ENCODE peak calls at places on chromosomes 2 and 18, in ten cellular contexts. H, M, Q, Z, I, O, N, Y, A and E are unnamed samples.

GRCh38 chr2:20350105-20350712 is 435 bp downstream of the PUM2 start:
- DNase-seq in H (peak), M (peak), Q (peak), Z (peak), I (peak), O (no peak), N (no peak), Y (peak), A (no peak), E (peak)

GRCh38 chr2:206989306-206989705 is 50.0 kb downstream of the CPO start:
- DNase-seq in H (no peak), M (peak), Q (peak), Z (peak), I (peak), O (no peak), N (peak), Y (peak), A (no peak), E (peak)

GRCh38 chr2:217837001-217837491 is 165.7 kb downstream of the TNS1 start:
- DNase-seq in H (peak), M (peak), Q (peak), Z (peak), I (peak), O (no peak), N (no peak), Y (peak), A (peak), E (peak)

GRCh38 chr2:27587025-27587424 is 4.2 kb downstream of the ZNF512 start:
- DNase-seq in H (no peak), M (no peak), Q (no peak), Z (no peak), I (no peak), O (no peak), N (no peak), Y (no peak), A (no peak), E (no peak)

GRCh38 chr18:48902023-48902855 is 48.5 kb downstream of the SMAD7 start:
- DNase-seq in H (peak), M (peak), Q (peak), Z (peak), I (no peak), O (peak), N (peak), Y (peak), A (no peak), E (peak)

GRCh38 chr2:48574353-48575290 is 43.0 kb upstream of the GTF2A1L start:
- DNase-seq in H (no peak), M (no peak), Q (no peak), Z (no peak), I (no peak), O (no peak), N (no peak), Y (no peak), A (no peak), E (no peak)

GRCh38 chr2:40457846-40458245 is 6.0 kb upstream of the SLC8A1 start:
- DNase-seq in H (no peak), M (no peak), Q (no peak), Z (no peak), I (no peak), O (no peak), N (no peak), Y (no peak), A (no peak), E (no peak)

GRCh38 chr2:178331474-178332431 is 119.2 kb downstream of the PRKRA start:
- DNase-seq in H (no peak), M (no peak), Q (no peak), Z (no peak), I (no peak), O (no peak), N (no peak), Y (no peak), A (no peak), E (no peak)

GRCh38 chr2:239002960-239003932 is 155.4 kb downstream of the TWIST2 start:
- DNase-seq in H (peak), M (no peak), Q (no peak), Z (peak), I (no peak), O (no peak), N (peak), Y (no peak), A (no peak), E (peak)

GRCh38 chr2:24491626-24492282 is 700 bp downstream of the NCOA1 start:
- DNase-seq in H (peak), M (peak), Q (peak), Z (peak), I (peak), O (no peak), N (peak), Y (peak), A (no peak), E (peak)

GRCh38 chr2:24494415-24494814 is 3.4 kb downstream of the NCOA1 start:
- DNase-seq in H (no peak), M (no peak), Q (no peak), Z (no peak), I (no peak), O (no peak), N (no peak), Y (no peak), A (no peak), E (no peak)

GRCh38 chr2:24490674-24491625 is at the start of gene NCOA1:
- DNase-seq in H (peak), M (peak), Q (peak), Z (peak), I (peak), O (peak), N (peak), Y (peak), A (peak), E (peak)

GRCh38 chr2:24493713-24494112 is 2.7 kb downstream of the NCOA1 start:
- DNase-seq in H (no peak), M (no peak), Q (no peak), Z (no peak), I (no peak), O (no peak), N (no peak), Y (no peak), A (no peak), E (no peak)

GRCh38 chr2:24492283-24493272 is 1.5 kb downstream of the NCOA1 start:
- DNase-seq in H (no peak), M (no peak), Q (no peak), Z (no peak), I (no peak), O (no peak), N (no peak), Y (no peak), A (no peak), E (peak)
- H3K27ac ChIP-seq in H (peak), M (peak), Q (peak), Z (no peak), I (no peak), O (no peak), N (no peak), Y (peak), A (peak), E (no peak)

GRCh38 chr2:119494163-119494790 is 30.0 kb downstream of the SCTR start:
- DNase-seq in H (no peak), M (no peak), Q (no peak), Z (no peak), I (no peak), O (no peak), N (no peak), Y (no peak), A (no peak), E (peak)
- H3K27ac ChIP-seq in H (no peak), M (no peak), Q (peak), Z (no peak), I (no peak), O (no peak), N (no peak), Y (no peak), A (no peak), E (no peak)

GRCh38 chr18:9428301-9428706 is 47.0 kb upstream of the RALBP1 start:
- DNase-seq in H (peak), M (no peak), Q (no peak), Z (no peak), I (no peak), O (no peak), N (no peak), Y (peak), A (no peak), E (no peak)
- H3K27ac ChIP-seq in H (no peak), M (no peak), Q (no peak), Z (no peak), I (no peak), O (no peak), N (no peak), Y (peak), A (no peak), E (no peak)

GRCh38 chr2:36596397-36596796 is 1.6 kb downstream of the FEZ2 start:
- DNase-seq in H (no peak), M (no peak), Q (no peak), Z (no peak), I (peak), O (no peak), N (no peak), Y (no peak), A (no peak), E (no peak)

GRCh38 chr2:36597532-36598377 is at the start of gene FEZ2:
- DNase-seq in H (peak), M (peak), Q (peak), Z (peak), I (peak), O (peak), N (peak), Y (peak), A (peak), E (peak)

GRCh38 chr2:36597003-36597531 is 901 bp downstream of the FEZ2 start:
- DNase-seq in H (no peak), M (no peak), Q (no peak), Z (no peak), I (no peak), O (no peak), N (no peak), Y (no peak), A (no peak), E (no peak)

GRCh38 chr2:36589230-36589630 is 8.7 kb downstream of the FEZ2 start:
- DNase-seq in H (no peak), M (no peak), Q (no peak), Z (no peak), I (no peak), O (no peak), N (no peak), Y (no peak), A (no peak), E (no peak)

GRCh38 chr2:36594849-36595248 is 3.1 kb downstream of the FEZ2 start:
- DNase-seq in H (no peak), M (no peak), Q (no peak), Z (no peak), I (peak), O (no peak), N (no peak), Y (no peak), A (no peak), E (no peak)
- H3K27ac ChIP-seq in H (peak), M (no peak), Q (no peak), Z (no peak), I (no peak), O (no peak), N (no peak), Y (no peak), A (no peak), E (no peak)

DNA sequence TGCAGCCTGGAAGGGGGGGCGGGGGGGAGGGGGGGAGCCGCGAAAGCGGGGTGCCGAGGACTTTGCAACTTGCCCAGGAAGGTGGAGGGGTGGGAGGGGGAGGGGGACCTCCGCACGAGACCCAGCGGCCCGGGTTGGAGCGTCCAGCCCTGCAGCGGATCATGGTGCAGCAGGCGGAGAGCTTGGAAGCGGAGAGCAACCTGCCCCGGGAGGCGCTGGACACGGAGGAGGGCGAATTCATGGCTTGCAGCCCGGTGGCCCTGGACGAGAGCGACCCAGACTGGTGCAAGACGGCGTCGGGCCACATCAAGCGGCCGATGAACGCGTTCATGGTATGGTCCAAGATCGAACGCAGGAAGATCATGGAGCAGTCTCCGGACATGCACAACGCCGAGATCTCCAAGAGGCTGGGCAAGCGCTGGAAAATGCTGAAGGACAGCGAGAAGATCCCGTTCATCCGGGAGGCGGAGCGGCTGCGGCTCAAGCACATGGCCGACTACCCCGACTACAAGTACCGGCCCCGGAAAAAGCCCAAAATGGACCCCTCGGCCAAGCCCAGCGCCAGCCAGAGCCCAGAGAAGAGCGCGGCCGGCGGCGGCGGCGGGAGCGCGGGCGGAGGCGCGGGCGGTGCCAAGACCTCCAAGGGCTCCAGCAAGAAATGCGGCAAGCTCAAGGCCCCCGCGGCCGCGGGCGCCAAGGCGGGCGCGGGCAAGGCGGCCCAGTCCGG is 540 bp downstream of the SOX11 start:
- DNase-seq in H (no peak), M (no peak), Q (no peak), Z (no peak), I (no peak), O (no peak), N (no peak), Y (no peak), A (no peak), E (peak)
- H3K27ac ChIP-seq in H (peak), M (no peak), Q (peak), Z (no peak), I (no peak), O (no peak), N (no peak), Y (no peak), A (no peak), E (peak)

DNA sequence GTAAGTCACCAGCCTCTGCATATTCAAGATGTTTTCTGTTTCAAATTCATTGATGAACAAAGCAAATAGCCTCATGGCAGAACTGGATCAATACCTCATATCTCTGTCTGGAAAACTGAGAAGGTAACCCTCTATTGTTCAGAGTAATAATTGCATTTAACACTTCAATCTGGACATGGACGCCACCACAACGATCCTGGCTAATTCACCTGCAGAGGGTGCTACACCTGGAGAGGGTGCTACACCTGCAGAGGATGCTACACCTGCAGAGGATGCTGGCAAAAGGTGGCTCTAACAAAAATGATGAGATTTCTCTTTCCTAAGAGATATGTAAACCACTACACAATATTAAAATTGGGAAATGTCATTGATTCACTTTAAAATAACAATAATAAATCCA is 183.1 kb upstream of the HNRNPA3 start:
- DNase-seq in H (no peak), M (no peak), Q (no peak), Z (no peak), I (no peak), O (no peak), N (no peak), Y (no peak), A (no peak), E (peak)
- H3K27ac ChIP-seq in H (no peak), M (no peak), Q (no peak), Z (no peak), I (no peak), O (no peak), N (no peak), Y (no peak), A (no peak), E (no peak)

DNA sequence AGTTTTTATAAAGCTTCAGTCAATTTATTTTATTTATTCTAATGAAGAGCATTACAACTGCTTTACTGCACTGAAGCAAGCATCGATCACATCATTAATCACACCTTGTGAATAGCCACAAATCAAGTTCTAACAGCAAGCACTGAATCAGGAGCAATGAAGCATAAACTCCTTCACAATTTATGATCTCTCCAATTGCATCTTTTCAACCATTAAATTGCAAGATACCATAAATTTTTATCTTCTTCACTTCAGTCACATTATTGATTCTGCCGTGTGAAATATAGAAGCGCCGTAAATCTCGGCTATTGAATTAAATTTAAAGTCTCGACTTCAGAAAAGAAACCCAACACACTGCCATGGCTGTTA is 298.7 kb downstream of the CDCA7 start:
- DNase-seq in H (no peak), M (no peak), Q (no peak), Z (no peak), I (peak), O (no peak), N (no peak), Y (no peak), A (no peak), E (no peak)
- H3K27ac ChIP-seq in H (peak), M (no peak), Q (no peak), Z (no peak), I (no peak), O (peak), N (peak), Y (peak), A (no peak), E (peak)